ENCODE peak calls at places on chromosomes 6 and 20, in ten cellular contexts. C, R, O, L, I, W, U, J, K and F are unnamed samples.

GRCh38 chr6:137692806-137693205 is 174.3 kb upstream of the TNFAIP3 start:
- DNase-seq in C (no peak), R (peak), O (no peak), L (peak), I (no peak), W (no peak), U (no peak), J (no peak), K (no peak), F (no peak)

GRCh38 chr6:33856655-33857054 is 52.9 kb upstream of the MLN start:
- DNase-seq in C (no peak), R (no peak), O (no peak), L (no peak), I (peak), W (no peak), U (no peak), J (peak), K (no peak), F (no peak)

GRCh38 chr6:71393471-71393870 is 104.9 kb downstream of the OGFRL1 start:
- DNase-seq in C (no peak), R (peak), O (no peak), L (peak), I (no peak), W (no peak), U (peak), J (no peak), K (no peak), F (no peak)

GRCh38 chr20:18679020-18679419 is 91.2 kb downstream of the DTD1 start:
- DNase-seq in C (no peak), R (no peak), O (no peak), L (no peak), I (no peak), W (peak), U (no peak), J (no peak), K (no peak), F (no peak)

GRCh38 chr6:168152306-168152963 is 73.4 kb upstream of the FRMD1 start:
- DNase-seq in C (no peak), R (no peak), O (no peak), L (no peak), I (no peak), W (no peak), U (no peak), J (no peak), K (no peak), F (no peak)

GRCh38 chr6:45966340-45966739 is 49.3 kb downstream of the CLIC5 start:
- DNase-seq in C (no peak), R (no peak), O (no peak), L (no peak), I (no peak), W (no peak), U (no peak), J (no peak), K (no peak), F (peak)

GRCh38 chr6:75077694-75078093 is 128.2 kb downstream of the COL12A1 start:
- DNase-seq in C (no peak), R (no peak), O (no peak), L (no peak), I (no peak), W (no peak), U (no peak), J (no peak), K (no peak), F (no peak)

GRCh38 chr6:86715676-86716075 is 221.7 kb upstream of the HTR1E start:
- DNase-seq in C (no peak), R (peak), O (no peak), L (no peak), I (no peak), W (no peak), U (no peak), J (no peak), K (no peak), F (peak)

GRCh38 chr6:129181001-129181400 is 298.1 kb downstream of the LAMA2 start:
- DNase-seq in C (no peak), R (no peak), O (no peak), L (no peak), I (no peak), W (no peak), U (no peak), J (no peak), K (no peak), F (peak)

GRCh38 chr6:125640441-125641150 is 108.8 kb upstream of the HEY2 start:
- DNase-seq in C (no peak), R (no peak), O (no peak), L (no peak), I (no peak), W (no peak), U (no peak), J (no peak), K (no peak), F (no peak)

GRCh38 chr6:24004062-24004461 is 122.0 kb upstream of the NRSN1 start:
- DNase-seq in C (no peak), R (peak), O (no peak), L (no peak), I (no peak), W (no peak), U (peak), J (no peak), K (no peak), F (no peak)

GRCh38 chr20:49660912-49661311 is 52.8 kb downstream of the B4GALT5 start:
- DNase-seq in C (no peak), R (no peak), O (no peak), L (no peak), I (no peak), W (no peak), U (no peak), J (no peak), K (no peak), F (no peak)

GRCh38 chr20:16097788-16098187 is 475.5 kb downstream of the KIF16B start:
- DNase-seq in C (no peak), R (no peak), O (no peak), L (no peak), I (no peak), W (no peak), U (no peak), J (no peak), K (no peak), F (no peak)

GRCh38 chr20:34952676-34953075 is 2.9 kb downstream of the GSS start:
- DNase-seq in C (no peak), R (no peak), O (no peak), L (no peak), I (no peak), W (no peak), U (no peak), J (no peak), K (no peak), F (no peak)

GRCh38 chr6:134106702-134107101 is 54.3 kb upstream of the SLC2A12 start:
- DNase-seq in C (no peak), R (no peak), O (no peak), L (peak), I (no peak), W (no peak), U (no peak), J (no peak), K (no peak), F (no peak)

GRCh38 chr6:36118550-36119107 is 11.7 kb upstream of the MAPK13 start:
- DNase-seq in C (no peak), R (no peak), O (no peak), L (no peak), I (no peak), W (no peak), U (no peak), J (peak), K (no peak), F (no peak)

GRCh38 chr6:45156075-45156474 is 172.1 kb upstream of the RUNX2 start:
- DNase-seq in C (no peak), R (no peak), O (no peak), L (no peak), I (no peak), W (no peak), U (no peak), J (no peak), K (no peak), F (no peak)

GRCh38 chr6:129331450-129332138 is 378.4 kb downstream of the ARHGAP18 start:
- DNase-seq in C (no peak), R (no peak), O (no peak), L (peak), I (no peak), W (no peak), U (no peak), J (no peak), K (no peak), F (peak)

GRCh38 chr6:33072508-33073100 is 845 bp downstream of the HLA-DPA1 start:
- DNase-seq in C (no peak), R (no peak), O (no peak), L (no peak), I (no peak), W (no peak), U (no peak), J (no peak), K (no peak), F (no peak)

GRCh38 chr6:131250121-131250520 is 114.9 kb downstream of the AKAP7 start:
- DNase-seq in C (no peak), R (no peak), O (peak), L (no peak), I (peak), W (no peak), U (peak), J (no peak), K (peak), F (no peak)

GRCh38 chr20:48697845-48698491 is 129.8 kb downstream of the PREX1 start:
- DNase-seq in C (peak), R (peak), O (peak), L (peak), I (no peak), W (no peak), U (peak), J (no peak), K (peak), F (peak)

GRCh38 chr20:57030611-57031600 is 235.5 kb downstream of the BMP7 start:
- DNase-seq in C (no peak), R (peak), O (no peak), L (no peak), I (no peak), W (no peak), U (no peak), J (no peak), K (peak), F (peak)

GRCh38 chr6:29005183-29005885 is at the start of gene ZNF311:
- DNase-seq in C (peak), R (peak), O (peak), L (peak), I (no peak), W (no peak), U (peak), J (no peak), K (peak), F (no peak)

GRCh38 chr6:74733830-74734591 is 471.8 kb downstream of the COL12A1 start:
- DNase-seq in C (no peak), R (no peak), O (no peak), L (peak), I (no peak), W (no peak), U (no peak), J (no peak), K (no peak), F (no peak)

GRCh38 chr6:38634518-38634917 is 5.2 kb downstream of the BTBD9 start:
- DNase-seq in C (no peak), R (no peak), O (no peak), L (no peak), I (no peak), W (no peak), U (no peak), J (no peak), K (no peak), F (no peak)

GRCh38 chr6:106731144-106731842 is 101.9 kb downstream of the QRSL1 start:
- DNase-seq in C (no peak), R (no peak), O (no peak), L (no peak), I (no peak), W (no peak), U (no peak), J (no peak), K (no peak), F (no peak)

GRCh38 chr6:111769365-111770127 is 103.7 kb downstream of the FYN start:
- DNase-seq in C (no peak), R (no peak), O (no peak), L (no peak), I (no peak), W (no peak), U (no peak), J (no peak), K (no peak), F (no peak)

GRCh38 chr20:20199338-20200160 is 147.2 kb downstream of the CFAP61 start:
- DNase-seq in C (peak), R (no peak), O (no peak), L (no peak), I (no peak), W (no peak), U (no peak), J (no peak), K (no peak), F (no peak)

GRCh38 chr6:131949909-131950766 is 1.0 kb downstream of the CCN2 start:
- DNase-seq in C (peak), R (no peak), O (peak), L (peak), I (no peak), W (no peak), U (peak), J (no peak), K (peak), F (no peak)

GRCh38 chr6:16805190-16805860 is 44.1 kb upstream of the ATXN1 start:
- DNase-seq in C (no peak), R (no peak), O (no peak), L (no peak), I (no peak), W (peak), U (no peak), J (no peak), K (peak), F (no peak)

GRCh38 chr6:167652701-167653095 is 174.0 kb upstream of the AFDN start:
- DNase-seq in C (no peak), R (no peak), O (no peak), L (no peak), I (no peak), W (no peak), U (no peak), J (no peak), K (peak), F (no peak)

GRCh38 chr6:7155871-7156579 is 48.3 kb downstream of the RREB1 start:
- DNase-seq in C (no peak), R (no peak), O (no peak), L (no peak), I (no peak), W (no peak), U (no peak), J (no peak), K (no peak), F (no peak)

GRCh38 chr20:19609642-19610223 is 148.3 kb upstream of the RIN2 start:
- DNase-seq in C (no peak), R (no peak), O (no peak), L (no peak), I (no peak), W (no peak), U (no peak), J (no peak), K (no peak), F (no peak)